ENCODE peak calls at places on chromosomes 1 and 21, in ten cellular contexts. G is cardiac fibroblast; Y is GM19239; O is ELR; Z is NCI-H1105; S is MV-4-11; X is mucosa of gallbladder; T is stimulated activated CD8-positive, alpha-beta memory T cell treated with anti-CD3 and anti-CD28 coated beads, Interleukin-4, amount 100 ng/mL, for 48 hours; N is amniotic stem cell; P is central memory CD4-positive, alpha-beta T cell. F is an unnamed sample.

GRCh38 chr1:246476771-246477170 is 30.3 kb downstream of the SMYD3 start:
- DNase-seq in G (no peak), Y (no peak), O (no peak), Z (no peak), S (no peak), X (no peak), T (no peak), N (no peak), P (no peak), F (no peak)

GRCh38 chr1:47705517-47706130 is 267.8 kb downstream of the FOXD2 start:
- DNase-seq in G (peak), Y (no peak), O (no peak), Z (peak), S (no peak), X (no peak), T (no peak), N (no peak), P (no peak), F (no peak)

GRCh38 chr1:23475641-23476040 is 8.3 kb downstream of the ASAP3 start:
- DNase-seq in G (peak), Y (no peak), O (peak), Z (no peak), S (no peak), X (no peak), T (no peak), N (no peak), P (no peak), F (no peak)

GRCh38 chr1:176517484-176517883 is 54.5 kb downstream of the PAPPA2 start:
- DNase-seq in G (no peak), Y (no peak), O (peak), Z (no peak), S (no peak), X (no peak), T (no peak), N (no peak), P (no peak), F (no peak)

GRCh38 chr21:29258626-29259335 is 39.9 kb upstream of the BACH1 start:
- DNase-seq in G (peak), Y (no peak), O (peak), Z (no peak), S (no peak), X (no peak), T (no peak), N (peak), P (no peak), F (no peak)

GRCh38 chr1:178362784-178363183 is 134.0 kb downstream of the CLEC20A start:
- DNase-seq in G (peak), Y (no peak), O (peak), Z (no peak), S (no peak), X (no peak), T (no peak), N (peak), P (no peak), F (no peak)

GRCh38 chr1:223515416-223515815 is 122.2 kb downstream of the CCDC185 start:
- DNase-seq in G (no peak), Y (no peak), O (no peak), Z (no peak), S (no peak), X (no peak), T (peak), N (no peak), P (peak), F (no peak)

GRCh38 chr1:33130297-33130696 is 49.3 kb downstream of the AZIN2 start:
- DNase-seq in G (no peak), Y (no peak), O (peak), Z (no peak), S (peak), X (no peak), T (peak), N (no peak), P (no peak), F (no peak)

GRCh38 chr21:43644609-43645008 is 14.7 kb downstream of the HSF2BP start:
- DNase-seq in G (peak), Y (no peak), O (peak), Z (no peak), S (peak), X (no peak), T (no peak), N (no peak), P (no peak), F (no peak)

GRCh38 chr1:53737648-53738204 is 1.2 kb downstream of the GLIS1 start:
- DNase-seq in G (no peak), Y (no peak), O (no peak), Z (no peak), S (no peak), X (no peak), T (no peak), N (no peak), P (no peak), F (no peak)

GRCh38 chr1:223141021-223141420 is 2.0 kb downstream of the TLR5 start:
- DNase-seq in G (peak), Y (no peak), O (no peak), Z (no peak), S (no peak), X (peak), T (no peak), N (no peak), P (no peak), F (no peak)

GRCh38 chr1:39187276-39188046 is 17.0 kb upstream of the MACF1 start:
- DNase-seq in G (no peak), Y (no peak), O (no peak), Z (no peak), S (no peak), X (no peak), T (no peak), N (no peak), P (no peak), F (no peak)

GRCh38 chr1:212976586-212976985 is 26.2 kb downstream of the VASH2 start:
- DNase-seq in G (no peak), Y (no peak), O (no peak), Z (no peak), S (no peak), X (no peak), T (no peak), N (no peak), P (no peak), F (no peak)

GRCh38 chr1:159261726-159262494 is 40.2 kb upstream of the FCER1A start:
- DNase-seq in G (no peak), Y (no peak), O (no peak), Z (no peak), S (no peak), X (no peak), T (no peak), N (no peak), P (no peak), F (no peak)

GRCh38 chr1:5525597-5526384 is 466.4 kb downstream of the NPHP4 start:
- DNase-seq in G (no peak), Y (no peak), O (no peak), Z (no peak), S (no peak), X (no peak), T (no peak), N (no peak), P (no peak), F (no peak)

GRCh38 chr1:48848035-48848434 is 71.3 kb upstream of the BEND5 start:
- DNase-seq in G (no peak), Y (no peak), O (no peak), Z (no peak), S (peak), X (no peak), T (no peak), N (no peak), P (no peak), F (no peak)

GRCh38 chr1:78061825-78062523 is 16.2 kb downstream of the GIPC2 start:
- DNase-seq in G (peak), Y (no peak), O (no peak), Z (no peak), S (no peak), X (no peak), T (no peak), N (peak), P (no peak), F (no peak)

GRCh38 chr1:97094257-97094972 is 372.8 kb downstream of the PTBP2 start:
- DNase-seq in G (peak), Y (no peak), O (peak), Z (no peak), S (no peak), X (no peak), T (no peak), N (peak), P (no peak), F (no peak)

GRCh38 chr1:1683104-1683905 is 9.3 kb downstream of the SLC35E2B start:
- DNase-seq in G (no peak), Y (no peak), O (no peak), Z (no peak), S (no peak), X (no peak), T (no peak), N (no peak), P (no peak), F (no peak)

F was measured in MM.1S.